ENCODE peak calls at places on chromosomes 12 and 14, in eight cellular contexts. O is heart left ventricle; S is CD8-positive, alpha-beta T cell; C is neural progenitor cell; N is ovary; Q is IMR-90; H is WERI-Rb-1; L is HepG2. F is an unnamed sample.

GRCh38 chr14:61963926-61964325 is 201.7 kb downstream of the SNAPC1 start:
- DNase-seq in Q (peak; percentile 70), L (no peak), S (no peak), O (no peak), N (no peak), C (no peak), H (no peak), F (no peak)

GRCh38 chr14:105517096-105517495 is 9.3 kb upstream of the TMEM121 start:
- DNase-seq in N (no peak), C (no peak), O (no peak), S (no peak), H (no peak), L (no peak), Q (no peak), F (no peak)

GRCh38 chr14:95291859-95292542 is 27.7 kb downstream of the CLMN start:
- DNase-seq in O (peak; percentile 88), N (no peak), H (no peak), C (no peak), Q (peak; percentile 21), L (no peak), S (no peak), F (no peak)

GRCh38 chr14:89455412-89455811 is 38.4 kb upstream of the FOXN3 start:
- DNase-seq in O (peak; percentile 41), Q (no peak), L (no peak), C (peak; percentile 13), H (peak; percentile 52), S (no peak), N (peak; percentile 26), F (no peak)

GRCh38 chr12:3035815-3036702 is 41.1 kb upstream of the TSPAN9 start:
- DNase-seq in O (peak; percentile 14), H (no peak), C (peak; percentile 78), N (no peak), L (no peak), S (no peak), Q (peak; percentile 21), F (no peak)

GRCh38 chr14:105139212-105139825 is 29.3 kb downstream of the JAG2 start:
- DNase-seq in H (peak; percentile 4), N (no peak), L (no peak), O (no peak), S (no peak), Q (no peak), C (no peak), F (peak; percentile 24)

GRCh38 chr12:26614217-26614616 is 218.8 kb downstream of the ITPR2 start:
- DNase-seq in L (no peak), O (no peak), Q (peak; percentile 26), C (peak; percentile 53), H (peak; percentile 31), S (no peak), N (peak; percentile 51), F (no peak)

GRCh38 chr14:65230287-65230728 is 128.0 kb upstream of the MAX start:
- DNase-seq in N (no peak), S (no peak), H (no peak), O (peak; percentile 73), Q (no peak), L (peak; percentile 96), C (no peak), F (no peak)

GRCh38 chr14:54856152-54856551 is 46.5 kb downstream of the GCH1 start:
- DNase-seq in Q (no peak), H (no peak), L (no peak), C (no peak), S (no peak), O (no peak), N (no peak), F (no peak)

GRCh38 chr12:53232641-53233538 is 881 bp upstream of the RARG start:
- DNase-seq in S (no peak), Q (no peak), N (peak; percentile 59), C (peak; percentile 60), O (peak; percentile 69), H (no peak), L (no peak), F (no peak)

GRCh38 chr12:24617471-24617870 is 331.4 kb downstream of the BCAT1 start:
- DNase-seq in N (no peak), H (no peak), C (no peak), O (no peak), Q (peak; percentile 77), L (no peak), S (no peak), F (no peak)

GRCh38 chr12:127667131-127667685 is 599.8 kb upstream of the TMEM132C start:
- DNase-seq in S (no peak), C (no peak), O (no peak), H (no peak), Q (no peak), L (no peak), N (no peak), F (no peak)

GRCh38 chr12:107493135-107493494 is 192.5 kb upstream of the PWP1 start:
- DNase-seq in H (no peak), Q (no peak), S (no peak), L (no peak), N (no peak), C (no peak), O (no peak), F (no peak)

GRCh38 chr12:121775501-121775900 is 18.0 kb downstream of the RHOF start:
- DNase-seq in O (no peak), N (no peak), C (no peak), Q (no peak), L (no peak), S (no peak), H (no peak), F (no peak)

GRCh38 chr12:13913371-13913770 is 68.0 kb downstream of the GRIN2B start:
- DNase-seq in L (no peak), C (no peak), Q (no peak), S (no peak), N (no peak), H (no peak), O (no peak), F (no peak)

GRCh38 chr14:26960049-26960688 is 362.3 kb upstream of the NOVA1 start:
- DNase-seq in C (peak; percentile 55), H (no peak), S (no peak), Q (no peak), O (no peak), L (no peak), N (no peak), F (no peak)

DNA sequence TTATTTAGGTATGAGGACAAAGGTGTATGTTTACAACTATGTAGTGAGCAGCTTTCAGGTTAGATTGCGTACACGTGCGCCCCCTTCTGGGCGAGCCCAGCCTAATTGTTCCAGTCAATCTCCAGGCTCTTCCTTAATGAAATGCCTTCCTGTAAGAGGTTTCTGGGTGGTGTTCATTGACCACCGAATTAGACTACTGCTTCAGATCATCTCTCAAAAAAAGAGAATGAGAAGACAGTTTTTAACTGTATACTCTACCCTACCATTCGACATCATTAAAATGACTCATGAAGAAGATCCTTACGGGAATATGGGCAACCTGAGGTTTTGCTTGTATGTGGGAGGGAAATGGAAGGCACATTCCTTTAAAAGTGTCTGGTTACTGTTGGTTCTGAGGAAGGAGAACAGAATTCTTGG is 2.1 kb downstream of the LUM start:
- DNase-seq in H (peak; percentile 46), S (peak; percentile 1), Q (peak; percentile 80), N (peak; percentile 79), L (peak; percentile 20), O (peak; percentile 50), C (peak; percentile 77), F (peak; percentile 60)
- TF ChIP-seq CTCF in H (peak; percentile 40), S (no peak), Q (peak; percentile 57), N (no peak), L (peak; percentile 54), O (peak; percentile 73), C (peak; percentile 95), F (peak; percentile 53)

DNA sequence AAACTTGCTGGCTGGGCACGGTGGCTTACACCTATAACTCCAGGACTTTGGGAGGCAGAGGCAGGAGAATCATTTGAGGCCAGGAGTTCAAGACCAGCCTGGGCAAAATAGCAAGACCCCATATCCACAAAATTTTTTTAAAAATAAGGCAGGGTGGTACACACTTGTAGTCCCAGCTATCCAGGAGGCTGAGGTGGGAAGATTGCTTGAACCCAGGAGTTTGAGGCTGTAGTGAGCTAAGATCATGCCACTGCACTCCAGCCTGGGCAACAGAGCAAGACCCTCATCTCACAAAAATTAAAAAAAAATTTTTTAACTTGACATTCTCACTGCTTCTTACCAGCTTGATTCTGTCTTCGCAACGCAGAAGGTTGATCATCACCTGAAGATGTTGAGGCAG is 39.5 kb downstream of the SSH1 start:
- DNase-seq in H (no peak), O (no peak), C (no peak), N (no peak), S (no peak), Q (no peak), L (no peak), F (no peak)
- H3K36me3 ChIP-seq in H (peaks cover 87% of the 10 kb centered on the region), O (peaks cover 90% of the 10 kb centered on the region), C (no peaks in the 10 kb centered on the region), N (no peaks in the 10 kb centered on the region), S (peaks cover 9% of the 10 kb centered on the region), Q (peaks cover 74% of the 10 kb centered on the region), L (peaks cover 33% of the 10 kb centered on the region), F (no peaks in the 10 kb centered on the region)

GRCh38 chr14:71552809-71553208 is 379.4 kb upstream of the RGS6 start:
- DNase-seq in S (no peak), H (no peak), N (no peak), C (no peak), Q (no peak), L (no peak), O (no peak), F (no peak)
- TF ChIP-seq CTCF in S (no peak), H (peak; percentile 13), N (no peak), C (no peak), Q (no peak), L (no peak), O (no peak), F (no peak)

GRCh38 chr12:104352106-104352713 is 48.7 kb downstream of the EID3 start:
- DNase-seq in Q (peak; percentile 64), S (no peak), O (no peak), C (no peak), H (no peak), N (no peak), L (no peak), F (no peak)

GRCh38 chr12:104348283-104348993 is 44.9 kb downstream of the EID3 start:
- DNase-seq in N (no peak), H (no peak), Q (no peak), S (no peak), L (no peak), C (no peak), O (no peak), F (no peak)

GRCh38 chr12:104348994-104349494 is 45.5 kb downstream of the EID3 start:
- DNase-seq in Q (no peak), L (no peak), S (no peak), N (no peak), C (no peak), O (no peak), H (no peak), F (no peak)

GRCh38 chr12:104351023-104351983 is 47.8 kb downstream of the EID3 start:
- DNase-seq in Q (no peak), N (no peak), C (no peak), H (no peak), S (no peak), L (no peak), O (no peak), F (no peak)

GRCh38 chr12:104350211-104350908 is 46.8 kb downstream of the EID3 start:
- DNase-seq in H (no peak), L (no peak), O (no peak), Q (no peak), C (no peak), S (no peak), N (no peak), F (no peak)
- H3K36me3 ChIP-seq in H (peaks cover 55% of the 10 kb centered on the region), L (peaks cover 54% of the 10 kb centered on the region), O (peaks cover 82% of the 10 kb centered on the region), Q (peaks cover 60% of the 10 kb centered on the region), C (peaks cover 8% of the 10 kb centered on the region), S (peaks cover 12% of the 10 kb centered on the region), N (no peaks in the 10 kb centered on the region), F (no peaks in the 10 kb centered on the region)

F was measured in right lobe of liver.